ENCODE peak calls at places on chromosomes 7 and 10, in nine cellular contexts. O is HCT116; M is nephron progenitor cell; G is astrocyte of the spinal cord; N is heart left ventricle; L is activated T-helper 2 cell treated with anti-CD3 and anti-CD28 coated beads, Interferon-gamma antibody, Interleukin-2, Interleukin-4, amounts not matched to agents 10 μg/mL and 5 μg/mL and 100 μg/mL, durations not matched to agents 14 hours and 24 hours and 36 hours; Z is stimulated activated CD4-positive, alpha-beta T cell treated with anti-CD3 and anti-CD28 coated beads, Interleukin-2, amount 100 ng/mL, for 48 hours; W is DMS79; A is activated T-cell treated with anti-CD3 and anti-CD28 coated beads for 4 hours. J is an unnamed sample.

GRCh38 chr7:70647801-70648491 is 484.0 kb upstream of the GALNT17 start:
- DNase-seq in O (no peak), M (no peak), G (peak), N (no peak), L (peak), Z (peak), W (no peak), A (peak), J (no peak)

GRCh38 chr10:130941886-130942285 is 369.6 kb downstream of the TCERG1L start:
- DNase-seq in O (no peak), M (no peak), G (no peak), N (no peak), L (no peak), Z (no peak), W (no peak), A (no peak), J (no peak)

GRCh38 chr7:19834566-19834965 is 61.1 kb upstream of the TMEM196 start:
- DNase-seq in O (no peak), M (no peak), G (no peak), N (no peak), L (no peak), Z (no peak), W (no peak), A (no peak), J (peak)

GRCh38 chr7:2171855-2172254 is 60.9 kb downstream of the MAD1L1 start:
- DNase-seq in O (no peak), M (no peak), G (no peak), N (no peak), L (no peak), Z (no peak), W (no peak), A (no peak), J (no peak)

GRCh38 chr7:13111230-13111629 is 423.8 kb downstream of the ARL4A start:
- DNase-seq in O (peak), M (no peak), G (no peak), N (no peak), L (no peak), Z (no peak), W (no peak), A (no peak), J (peak)

GRCh38 chr10:59753267-59753666 is at the start of gene MRLN:
- DNase-seq in O (no peak), M (no peak), G (no peak), N (no peak), L (no peak), Z (no peak), W (no peak), A (no peak), J (no peak)

GRCh38 chr7:79091661-79092060 is 361.8 kb downstream of the MAGI2 start:
- DNase-seq in O (no peak), M (no peak), G (peak), N (no peak), L (no peak), Z (no peak), W (no peak), A (no peak), J (no peak)

GRCh38 chr10:73772280-73773151 is 9.3 kb upstream of the CHCHD1 start:
- DNase-seq in O (peak), M (peak), G (peak), N (peak), L (peak), Z (peak), W (peak), A (peak), J (peak)

GRCh38 chr10:71711052-71711623 is 8.4 kb downstream of the C10orf105 start:
- DNase-seq in O (no peak), M (no peak), G (no peak), N (no peak), L (no peak), Z (no peak), W (no peak), A (no peak), J (no peak)

GRCh38 chr7:132406039-132406438 is 170.2 kb downstream of the PLXNA4 start:
- DNase-seq in O (no peak), M (no peak), G (peak), N (no peak), L (no peak), Z (no peak), W (no peak), A (no peak), J (no peak)

GRCh38 chr7:2096692-2097380 is 135.9 kb downstream of the MAD1L1 start:
- DNase-seq in O (no peak), M (no peak), G (no peak), N (no peak), L (no peak), Z (no peak), W (no peak), A (no peak), J (no peak)

GRCh38 chr10:119538632-119539358 is 3.7 kb downstream of the RGS10 start:
- DNase-seq in O (no peak), M (no peak), G (no peak), N (no peak), L (peak), Z (no peak), W (no peak), A (no peak), J (no peak)

GRCh38 chr10:89032141-89032814 is 41.7 kb downstream of the FAS start:
- DNase-seq in O (peak), M (no peak), G (peak), N (no peak), L (no peak), Z (peak), W (peak), A (no peak), J (peak)

GRCh38 chr10:9060314-9060713 is 1005.8 kb downstream of the GATA3 start:
- DNase-seq in O (no peak), M (no peak), G (no peak), N (no peak), L (no peak), Z (no peak), W (no peak), A (no peak), J (no peak)

GRCh38 chr10:117442944-117443676 is 67.9 kb upstream of the PDZD8 start:
- DNase-seq in O (peak), M (peak), G (peak), N (peak), L (peak), Z (peak), W (no peak), A (peak), J (no peak)

GRCh38 chr10:31194986-31195385 is 124.0 kb upstream of the ZEB1 start:
- DNase-seq in O (no peak), M (no peak), G (no peak), N (no peak), L (no peak), Z (no peak), W (no peak), A (no peak), J (no peak)

GRCh38 chr7:157897686-157898085 is 560.9 kb downstream of the DNAJB6 start:
- DNase-seq in O (no peak), M (no peak), G (no peak), N (no peak), L (no peak), Z (no peak), W (peak), A (no peak), J (no peak)

GRCh38 chr10:108616559-108617285 is 1306.6 kb downstream of the XPNPEP1 start:
- DNase-seq in O (no peak), M (no peak), G (no peak), N (no peak), L (no peak), Z (no peak), W (no peak), A (no peak), J (no peak)

GRCh38 chr7:523436-524336 is 4.0 kb upstream of the PDGFA start:
- DNase-seq in O (no peak), M (no peak), G (no peak), N (no peak), L (no peak), Z (no peak), W (no peak), A (no peak), J (no peak)

GRCh38 chr7:762891-763290 is 35.8 kb upstream of the PRKAR1B start:
- DNase-seq in O (no peak), M (peak), G (no peak), N (no peak), L (no peak), Z (no peak), W (peak), A (no peak), J (no peak)

GRCh38 chr7:44713680-44714335 is 34.8 kb upstream of the ZMIZ2 start:
- DNase-seq in O (no peak), M (no peak), G (no peak), N (no peak), L (no peak), Z (no peak), W (no peak), A (no peak), J (no peak)

GRCh38 chr7:37211097-37211496 is 237.6 kb downstream of the ELMO1 start:
- DNase-seq in O (no peak), M (no peak), G (peak), N (no peak), L (no peak), Z (no peak), W (no peak), A (no peak), J (peak)

GRCh38 chr10:21721000-21721670 is 187.1 kb downstream of the MLLT10 start:
- DNase-seq in O (no peak), M (no peak), G (peak), N (no peak), L (no peak), Z (no peak), W (no peak), A (no peak), J (no peak)

GRCh38 chr10:74207681-74208080 is 56.7 kb downstream of the ADK start:
- DNase-seq in O (no peak), M (no peak), G (no peak), N (no peak), L (no peak), Z (no peak), W (no peak), A (no peak), J (no peak)

J was measured in HS-5.